ENCODE peak calls at places on chromosomes 12 and 14, in five cellular contexts. T is CD8-positive, alpha-beta T cell; B is keratinocyte; H is mucosa of descending colon; M is IMR-90. D is an unnamed sample.

GRCh38 chr12:6821674-6822433 is at the start of gene GPR162:
- DNase-seq in T (no peak), B (no peak), H (peak; percentile 33), M (peak; percentile 48), D (peak; percentile 90)

GRCh38 chr12:26744697-26745440 is 88.1 kb downstream of the ITPR2 start:
- DNase-seq in T (no peak), B (no peak), H (no peak), M (no peak), D (no peak)

GRCh38 chr12:48972213-48973021 is 882 bp upstream of the WNT10B start:
- DNase-seq in T (no peak), B (no peak), H (no peak), M (peak; percentile 41), D (no peak)

GRCh38 chr12:77837876-77838291 is 7.2 kb downstream of the NAV3 start:
- DNase-seq in T (no peak), B (no peak), H (no peak), M (no peak), D (no peak)

GRCh38 chr12:34599530-34600513 is 577.5 kb downstream of the ALG10 start:
- DNase-seq in T (no peak), B (no peak), H (no peak), M (no peak), D (peak; percentile 64)

GRCh38 chr14:65206448-65207096 is 104.3 kb upstream of the MAX start:
- DNase-seq in T (no peak), B (no peak), H (no peak), M (peak; percentile 91), D (no peak)

GRCh38 chr14:38721822-38722431 is 381.1 kb downstream of the SEC23A start:
- DNase-seq in T (no peak), B (no peak), H (peak; percentile 93), M (peak; percentile 31), D (no peak)

GRCh38 chr14:79111963-79112362 is 941.8 kb downstream of the NRXN3 start:
- DNase-seq in T (no peak), B (no peak), H (no peak), M (peak; percentile 71), D (no peak)

GRCh38 chr14:54651018-54651351 is 84.1 kb downstream of the SAMD4A start:
- DNase-seq in T (no peak), B (no peak), H (no peak), M (no peak), D (no peak)

GRCh38 chr12:47249082-47249481 is 169.3 kb upstream of the AMIGO2 start:
- DNase-seq in T (no peak), B (no peak), H (no peak), M (no peak), D (no peak)

GRCh38 chr12:1839464-1839863 is 19.1 kb downstream of the LRTM2 start:
- DNase-seq in T (no peak), B (no peak), H (no peak), M (no peak), D (peak; percentile 27)

GRCh38 chr12:115830070-115830469 is 447.4 kb downstream of the MED13L start:
- DNase-seq in T (no peak), B (no peak), H (no peak), M (no peak), D (no peak)

GRCh38 chr12:94073441-94074051 is 74.8 kb upstream of the PLXNC1 start:
- DNase-seq in T (no peak), B (no peak), H (no peak), M (peak; percentile 21), D (no peak)

GRCh38 chr12:113392988-113393579 is 10.6 kb downstream of the SDS start:
- DNase-seq in T (no peak), B (no peak), H (peak; percentile 12), M (no peak), D (no peak)

GRCh38 chr12:113819495-113819894 is 146.6 kb downstream of the RBM19 start:
- DNase-seq in T (no peak), B (no peak), H (no peak), M (no peak), D (no peak)

GRCh38 chr12:121791671-121792496 is 1.6 kb downstream of the RHOF start:
- DNase-seq in T (no peak), B (no peak), H (peak; percentile 71), M (no peak), D (peak; percentile 82)

GRCh38 chr12:104546575-104546974 is 89.8 kb downstream of the CHST11 start:
- DNase-seq in T (no peak), B (peak; percentile 62), H (no peak), M (no peak), D (no peak)

GRCh38 chr12:56124133-56124532 is 3.9 kb upstream of the ESYT1 start:
- DNase-seq in T (no peak), B (no peak), H (no peak), M (no peak), D (no peak)
- H3K4me1 ChIP-seq in T (peaks cover 35% of the 10 kb centered on the region), B (peaks cover 32% of the 10 kb centered on the region), H (peaks cover 24% of the 10 kb centered on the region), M (peaks cover 7% of the 10 kb centered on the region), D (peaks cover 18% of the 10 kb centered on the region)

GRCh38 chr12:52038447-52038846 is 12.8 kb upstream of the NR4A1 start:
- DNase-seq in T (no peak), B (no peak), H (no peak), M (peak; percentile 48), D (no peak)

GRCh38 chr12:52035926-52036325 is 15.3 kb upstream of the NR4A1 start:
- DNase-seq in T (no peak), B (no peak), H (no peak), M (no peak), D (no peak)

GRCh38 chr12:52033506-52034258 is 17.6 kb upstream of the NR4A1 start:
- DNase-seq in T (no peak), B (no peak), H (no peak), M (no peak), D (peak; percentile 67)

GRCh38 chr12:52036587-52037171 is 14.6 kb upstream of the NR4A1 start:
- DNase-seq in T (peak; percentile 77), B (no peak), H (peak; percentile 93), M (peak; percentile 75), D (peak; percentile 96)

GRCh38 chr12:52037248-52037861 is 13.9 kb upstream of the NR4A1 start:
- DNase-seq in T (no peak), B (no peak), H (no peak), M (peak; percentile 46), D (peak; percentile 88)
- TF ChIP-seq CTCF in T (no peak), B (no peak), H (no peak), M (no peak), D (no peak)

GRCh38 chr14:68566075-68566474 is 226.8 kb downstream of the ZFP36L1 start:
- DNase-seq in T (no peak), B (no peak), H (no peak), M (no peak), D (no peak)
- H3K4me1 ChIP-seq in T (peaks cover 35% of the 10 kb centered on the region), B (peaks cover 39% of the 10 kb centered on the region), H (peaks cover 10% of the 10 kb centered on the region), M (peaks cover 11% of the 10 kb centered on the region), D (peaks cover 21% of the 10 kb centered on the region)

GRCh38 chr12:4140607-4141301 is 132.8 kb upstream of the CCND2 start:
- DNase-seq in T (no peak), B (no peak), H (no peak), M (no peak), D (no peak)

GRCh38 chr12:4141344-4142270 is 132.0 kb upstream of the CCND2 start:
- DNase-seq in T (no peak), B (no peak), H (no peak), M (no peak), D (no peak)

GRCh38 chr12:4145990-4146859 is 127.3 kb upstream of the CCND2 start:
- DNase-seq in T (no peak), B (no peak), H (no peak), M (no peak), D (no peak)

GRCh38 chr12:4144676-4145075 is 128.9 kb upstream of the CCND2 start:
- DNase-seq in T (no peak), B (no peak), H (no peak), M (no peak), D (no peak)

DNA sequence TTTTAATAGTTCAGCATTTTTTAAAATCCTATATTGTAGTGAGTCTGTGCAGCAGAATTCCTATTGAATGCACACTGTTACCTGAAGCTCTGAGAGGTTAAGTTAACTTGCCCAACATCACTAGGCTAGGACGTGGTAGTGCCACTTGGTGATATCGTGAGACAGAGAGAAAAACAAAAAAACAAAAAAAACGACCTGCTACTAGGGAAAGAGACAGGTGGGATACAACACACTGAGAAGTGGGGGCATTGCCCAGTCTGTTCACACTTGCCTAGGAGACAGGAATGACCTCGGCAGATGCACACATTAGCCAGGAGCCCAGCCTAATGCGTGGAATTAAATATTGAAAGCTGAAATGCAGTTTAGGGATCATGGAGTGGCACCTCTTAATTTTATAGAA is 129.7 kb upstream of the CCND2 start:
- DNase-seq in T (no peak), B (no peak), H (no peak), M (no peak), D (no peak)
- TF ChIP-seq CTCF in T (peak; percentile 58), B (peak; percentile 25), H (no peak), M (no peak), D (no peak)

DNA sequence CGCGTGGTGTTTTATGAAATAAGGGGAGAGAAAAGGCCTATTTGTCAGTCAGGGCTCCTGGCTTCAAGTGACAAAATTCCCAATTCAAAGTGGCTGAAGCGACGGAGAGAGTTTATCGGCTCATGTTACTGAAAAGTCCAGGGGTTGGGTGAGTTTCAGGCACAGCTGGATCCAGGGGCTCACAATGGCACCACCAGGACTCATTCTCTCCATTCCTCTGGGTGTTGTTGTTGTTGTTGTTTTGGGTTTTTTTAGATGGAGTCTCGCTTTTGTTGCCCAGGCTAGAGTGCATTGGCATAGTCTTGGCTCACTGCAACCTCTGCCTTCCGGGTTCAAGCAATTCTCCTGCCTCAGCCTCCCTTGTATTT is 119.4 kb downstream of the SCARB1 start:
- DNase-seq in T (no peak), B (no peak), H (no peak), M (no peak), D (no peak)
- H3K4me1 ChIP-seq in T (no peaks in the 10 kb centered on the region), B (peaks cover 15% of the 10 kb centered on the region), H (peaks cover 22% of the 10 kb centered on the region), M (peaks cover 21% of the 10 kb centered on the region), D (peaks cover 23% of the 10 kb centered on the region)

GRCh38 chr14:103546651-103547454 is 15.6 kb downstream of the BAG5 start:
- DNase-seq in T (peak; percentile 87), B (no peak), H (peak; percentile 83), M (no peak), D (peak; percentile 89)
- TF ChIP-seq CTCF in T (peak; percentile 92), B (peak; percentile 77), H (peak; percentile 84), M (peak; percentile 78), D (peak; percentile 89)

GRCh38 chr12:88624911-88625310 is 44.6 kb upstream of the KITLG start:
- DNase-seq in T (no peak), B (no peak), H (no peak), M (peak; percentile 62), D (no peak)
- H3K4me1 ChIP-seq in T (no peaks in the 10 kb centered on the region), B (no peaks in the 10 kb centered on the region), H (no peaks in the 10 kb centered on the region), M (no peaks in the 10 kb centered on the region), D (no peaks in the 10 kb centered on the region)

DNA sequence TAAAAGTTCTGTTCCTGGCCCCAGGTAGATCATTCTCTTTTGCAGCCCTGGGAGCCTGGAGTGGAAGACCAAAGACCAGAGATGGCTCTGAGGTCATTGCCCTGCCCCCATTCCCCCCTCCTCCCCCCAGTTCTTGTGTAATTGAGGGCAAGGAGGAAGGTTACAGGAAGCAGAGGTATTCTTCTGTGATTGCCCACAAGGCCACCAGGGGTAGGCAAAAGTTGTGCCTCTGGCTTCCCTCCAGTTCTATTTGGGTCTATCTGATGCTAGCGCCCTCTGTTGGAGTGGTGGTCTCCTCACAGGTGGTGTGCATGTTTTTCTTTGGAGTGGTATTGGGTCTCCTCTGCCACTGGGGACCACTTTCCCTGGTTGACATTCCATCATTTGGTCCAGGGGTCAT is 41.2 kb upstream of the CRY1 start:
- DNase-seq in T (no peak), B (no peak), H (no peak), M (no peak), D (no peak)
- TF ChIP-seq CTCF in T (peak; percentile 45), B (peak; percentile 52), H (no peak), M (no peak), D (no peak)

D was measured in kidney.